ENCODE peak calls at places on chromosomes 12 and 14, in six cellular contexts. J is GM13977, H is left ventricle myocardium inferior, Y is stomach, S is NCI-H1105 treated with DMSO at 0.1 percent for 48 hours, D is NCI-H1417. K is an unnamed sample.

GRCh38 chr12:22124987-22125386 is 79.0 kb downstream of the CMAS start:
- DNase-seq in J (no peak), H (no peak), Y (no peak), S (no peak), D (no peak), K (no peak)

GRCh38 chr14:68823434-68824206 is 30.8 kb upstream of the ZFP36L1 start:
- DNase-seq in J (no peak), H (no peak), Y (no peak), S (no peak), D (no peak), K (no peak)

GRCh38 chr12:101480849-101481248 is 5.7 kb downstream of the SPIC start:
- DNase-seq in J (no peak), H (no peak), Y (no peak), S (no peak), D (no peak), K (no peak)

GRCh38 chr14:26163761-26164160 is 434.1 kb downstream of the NOVA1 start:
- DNase-seq in J (no peak), H (no peak), Y (no peak), S (peak; percentile 69), D (peak; percentile 21), K (no peak)

GRCh38 chr14:73125169-73125588 is 11.1 kb upstream of the PSEN1 start:
- DNase-seq in J (no peak), H (no peak), Y (no peak), S (no peak), D (peak; percentile 25), K (no peak)

GRCh38 chr12:111410229-111411186 is 4.8 kb downstream of the SH2B3 start:
- DNase-seq in J (no peak), H (peak; percentile 44), Y (no peak), S (no peak), D (no peak), K (no peak)

GRCh38 chr12:121515615-121516014 is 65.2 kb downstream of the KDM2B start:
- DNase-seq in J (no peak), H (no peak), Y (no peak), S (no peak), D (no peak), K (no peak)

GRCh38 chr12:82357340-82357739 is 847 bp downstream of the CCDC59 start:
- DNase-seq in J (no peak), H (no peak), Y (no peak), S (no peak), D (no peak), K (no peak)

GRCh38 chr12:20077618-20078017 is 290.7 kb upstream of the PDE3A start:
- DNase-seq in J (no peak), H (no peak), Y (no peak), S (no peak), D (no peak), K (no peak)

GRCh38 chr12:8687846-8688601 is 9.8 kb upstream of the RIMKLB start:
- DNase-seq in J (no peak), H (no peak), Y (no peak), S (peak; percentile 93), D (peak; percentile 43), K (peak; percentile 52)

GRCh38 chr12:55930771-55931316 is at the start of gene DGKA:
- DNase-seq in J (peak; percentile 81), H (peak; percentile 25), Y (peak; percentile 45), S (peak; percentile 40), D (peak; percentile 41), K (peak; percentile 54)

GRCh38 chr12:52539024-52539820 is 13.7 kb downstream of the KRT71 start:
- DNase-seq in J (no peak), H (no peak), Y (no peak), S (peak; percentile 81), D (peak; percentile 34), K (no peak)

GRCh38 chr12:42638011-42638410 is 48.5 kb upstream of the PRICKLE1 start:
- DNase-seq in J (no peak), H (no peak), Y (no peak), S (no peak), D (no peak), K (no peak)

GRCh38 chr12:113862570-113863454 is 103.3 kb downstream of the RBM19 start:
- DNase-seq in J (peak; percentile 55), H (no peak), Y (no peak), S (no peak), D (peak; percentile 93), K (no peak)

GRCh38 chr12:34377243-34378035 is 355.1 kb downstream of the ALG10 start:
- DNase-seq in J (no peak), H (no peak), Y (no peak), S (no peak), D (no peak), K (no peak)

GRCh38 chr14:59166258-59166657 is 22.2 kb upstream of the DAAM1 start:
- DNase-seq in J (no peak), H (no peak), Y (no peak), S (no peak), D (no peak), K (no peak)

GRCh38 chr12:11965258-11965910 is 105.4 kb upstream of the BCL2L14 start:
- DNase-seq in J (no peak), H (no peak), Y (no peak), S (no peak), D (no peak), K (no peak)

GRCh38 chr12:89346741-89347324 is 5.5 kb downstream of the DUSP6 start:
- DNase-seq in J (no peak), H (peak; percentile 26), Y (no peak), S (peak; percentile 82), D (peak; percentile 80), K (no peak)

GRCh38 chr12:12182926-12183325 is 83.9 kb downstream of the LRP6 start:
- DNase-seq in J (no peak), H (no peak), Y (no peak), S (no peak), D (peak; percentile 17), K (peak; percentile 26)

GRCh38 chr12:18612971-18613370 is 124.8 kb downstream of the PLCZ1 start:
- DNase-seq in J (no peak), H (no peak), Y (no peak), S (no peak), D (no peak), K (no peak)

GRCh38 chr12:110371408-110372055 is 32.0 kb downstream of the ANAPC7 start:
- DNase-seq in J (peak; percentile 71), H (no peak), Y (no peak), S (peak; percentile 35), D (peak; percentile 18), K (no peak)

GRCh38 chr12:129887047-129887568 is 16.7 kb downstream of the TMEM132D start:
- DNase-seq in J (no peak), H (no peak), Y (no peak), S (no peak), D (no peak), K (no peak)

GRCh38 chr14:30138517-30138916 is 210.9 kb upstream of the PRKD1 start:
- DNase-seq in J (no peak), H (no peak), Y (no peak), S (no peak), D (peak; percentile 17), K (no peak)

GRCh38 chr14:77123381-77124344 is 17.9 kb downstream of the ZDHHC22 start:
- DNase-seq in J (no peak), H (peak; percentile 55), Y (peak; percentile 96), S (peak; percentile 61), D (peak; percentile 52), K (no peak)

GRCh38 chr14:100078997-100079561 is 13.9 kb downstream of the EVL start:
- DNase-seq in J (peak; percentile 36), H (no peak), Y (peak; percentile 47), S (no peak), D (no peak), K (no peak)

GRCh38 chr14:64758025-64758521 is 53.8 kb downstream of the PLEKHG3 start:
- DNase-seq in J (no peak), H (no peak), Y (no peak), S (no peak), D (no peak), K (peak; percentile 54)

GRCh38 chr12:58655375-58655774 is 264.9 kb downstream of the LRIG3 start:
- DNase-seq in J (no peak), H (no peak), Y (no peak), S (no peak), D (no peak), K (no peak)

GRCh38 chr12:43973385-43973784 is 137.5 kb downstream of the TMEM117 start:
- DNase-seq in J (no peak), H (no peak), Y (no peak), S (no peak), D (no peak), K (no peak)

GRCh38 chr14:52026921-52027320 is 37.6 kb downstream of the RTRAF start:
- DNase-seq in J (no peak), H (no peak), Y (no peak), S (no peak), D (no peak), K (no peak)

GRCh38 chr12:96132819-96133218 is 61.4 kb upstream of the ELK3 start:
- DNase-seq in J (no peak), H (no peak), Y (no peak), S (no peak), D (no peak), K (no peak)

GRCh38 chr12:57012600-57013465 is 3.5 kb downstream of the TAC3 start:
- DNase-seq in J (peak; percentile 62), H (no peak), Y (no peak), S (no peak), D (no peak), K (no peak)

GRCh38 chr12:95997276-95997675 is 1.1 kb upstream of the HAL start:
- DNase-seq in J (no peak), H (no peak), Y (no peak), S (no peak), D (no peak), K (no peak)

K was measured in ovary.